ENCODE peak calls at places on chromosomes 11 and 22, in seven cellular contexts. Q is pancreas, S is transverse colon, E is heart left ventricle, A is A549, H is prostate gland, F is ovary. G is an unnamed sample.

GRCh38 chr11:20134991-20135736 is 25.1 kb downstream of the DBX1 start:
- DNase-seq in Q (no peak), S (no peak), E (no peak), A (no peak), H (no peak), F (no peak), G (no peak)

GRCh38 chr11:691710-692590 is 3.1 kb downstream of the DEAF1 start:
- DNase-seq in Q (no peak), S (no peak), E (no peak), A (no peak), H (no peak), F (no peak), G (no peak)

GRCh38 chr11:111814106-111814505 is 47.9 kb upstream of the PPP2R1B start:
- DNase-seq in Q (no peak), S (no peak), E (no peak), A (no peak), H (no peak), F (no peak), G (no peak)

GRCh38 chr11:109877043-109877442 is 216.1 kb upstream of the ZC3H12C start:
- DNase-seq in Q (no peak), S (no peak), E (no peak), A (no peak), H (no peak), F (no peak), G (no peak)

GRCh38 chr11:8019671-8020597 is 32.8 kb downstream of the EIF3F start:
- DNase-seq in Q (peak; percentile 42), S (no peak), E (peak; percentile 47), A (no peak), H (no peak), F (peak; percentile 36), G (no peak)

GRCh38 chr11:2794419-2794795 is 91.2 kb downstream of the CDKN1C start:
- DNase-seq in Q (no peak), S (no peak), E (peak; percentile 22), A (no peak), H (no peak), F (peak; percentile 7), G (no peak)

GRCh38 chr11:57191308-57191707 is 9.6 kb downstream of the LRRC55 start:
- DNase-seq in Q (no peak), S (no peak), E (no peak), A (no peak), H (no peak), F (no peak), G (no peak)

GRCh38 chr11:95296621-95297025 is 65.6 kb upstream of the SESN3 start:
- DNase-seq in Q (no peak), S (no peak), E (no peak), A (no peak), H (no peak), F (no peak), G (no peak)

GRCh38 chr22:40525250-40525884 is 111.2 kb downstream of the MRTFA start:
- DNase-seq in Q (peak; percentile 50), S (peak; percentile 51), E (no peak), A (peak; percentile 65), H (no peak), F (peak; percentile 26), G (peak; percentile 68)

GRCh38 chr11:990101-990500 is 46.4 kb downstream of the MUC6 start:
- DNase-seq in Q (no peak), S (no peak), E (no peak), A (no peak), H (no peak), F (no peak), G (no peak)

GRCh38 chr11:122795281-122795680 is 43.0 kb upstream of the CRTAM start:
- DNase-seq in Q (no peak), S (no peak), E (no peak), A (no peak), H (no peak), F (no peak), G (no peak)

GRCh38 chr11:73528420-73528819 is 69.5 kb downstream of the FAM168A start:
- DNase-seq in Q (no peak), S (no peak), E (no peak), A (no peak), H (no peak), F (no peak), G (no peak)

GRCh38 chr11:88367310-88367709 is 29.8 kb upstream of the CTSC start:
- DNase-seq in Q (no peak), S (no peak), E (no peak), A (no peak), H (no peak), F (no peak), G (no peak)

GRCh38 chr11:19995131-19995530 is 165.1 kb downstream of the DBX1 start:
- DNase-seq in Q (no peak), S (no peak), E (peak; percentile 60), A (peak; percentile 91), H (no peak), F (no peak), G (peak; percentile 77)

GRCh38 chr11:33829430-33830141 is 55.3 kb upstream of the FBXO3 start:
- DNase-seq in Q (no peak), S (peak; percentile 55), E (peak; percentile 35), A (peak; percentile 73), H (peak; percentile 50), F (peak; percentile 35), G (peak; percentile 59)

GRCh38 chr11:1887451-1888346 is 4.0 kb downstream of the PRR33 start:
- DNase-seq in Q (peak; percentile 41), S (no peak), E (peak; percentile 21), A (no peak), H (no peak), F (no peak), G (no peak)

GRCh38 chr11:117856892-117857291 is 19.6 kb downstream of the FXYD6 start:
- DNase-seq in Q (no peak), S (no peak), E (no peak), A (no peak), H (no peak), F (no peak), G (no peak)

GRCh38 chr22:30197389-30197788 is 49.2 kb downstream of the LIF start:
- DNase-seq in Q (no peak), S (no peak), E (no peak), A (no peak), H (no peak), F (no peak), G (no peak)

DNA sequence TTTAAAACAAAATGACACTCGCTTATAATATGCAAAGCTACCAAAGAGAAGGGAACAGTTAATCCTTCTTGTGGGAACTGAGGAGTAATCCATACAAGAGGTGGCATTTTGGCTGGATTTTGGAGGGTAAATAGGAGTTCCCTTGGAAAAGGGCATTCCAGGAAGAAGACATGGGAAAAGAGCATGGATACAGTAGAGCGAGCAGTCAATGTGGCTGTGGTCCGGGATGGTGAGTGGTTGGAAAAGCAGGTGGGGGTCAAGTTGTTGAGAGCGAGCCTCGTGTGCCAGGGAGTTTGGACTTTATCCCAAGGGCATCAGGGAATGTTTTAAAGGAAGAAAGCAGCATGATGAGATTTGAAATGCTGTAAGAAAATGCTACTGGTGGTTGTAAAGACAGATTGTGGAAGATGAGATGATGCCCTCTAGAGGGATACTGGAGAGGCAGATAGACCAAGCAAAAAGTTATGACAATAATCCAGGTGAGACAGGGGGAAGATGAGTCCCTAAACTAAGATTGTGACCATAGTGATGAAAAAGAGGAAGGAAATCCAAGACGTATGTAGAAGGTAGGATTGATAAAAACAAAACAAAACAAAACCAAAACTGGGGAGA is 3.8 kb upstream of the MMP7 start:
- DNase-seq in Q (no peak), S (no peak), E (no peak), A (no peak), H (no peak), F (no peak), G (no peak)
- TF ChIP-seq CTCF in Q (no peak), S (no peak), E (no peak), A (no peak), H (no peak), F (no peak), G (peak; percentile 57)

GRCh38 chr22:37940698-37941376 is 12.6 kb downstream of the C22orf23 start:
- DNase-seq in Q (no peak), S (no peak), E (no peak), A (no peak), H (no peak), F (no peak), G (no peak)
- H3K4me3 ChIP-seq in Q (no peak overlapping the region), S (no peak overlapping the region), E (no peak overlapping the region), A (no peak overlapping the region), H (no peak overlapping the region), F (no peak overlapping the region), G (no peak overlapping the region)

GRCh38 chr11:128550261-128550821 is 37.0 kb downstream of the ETS1 start:
- DNase-seq in Q (no peak), S (no peak), E (no peak), A (no peak), H (no peak), F (no peak), G (no peak)

GRCh38 chr11:128547946-128548654 is 39.3 kb downstream of the ETS1 start:
- DNase-seq in Q (no peak), S (no peak), E (no peak), A (no peak), H (no peak), F (no peak), G (no peak)

GRCh38 chr11:128549256-128549944 is 38.0 kb downstream of the ETS1 start:
- DNase-seq in Q (peak; percentile 30), S (peak; percentile 31), E (peak; percentile 85), A (no peak), H (no peak), F (peak; percentile 54), G (no peak)

GRCh38 chr11:128550967-128551522 is 36.3 kb downstream of the ETS1 start:
- DNase-seq in Q (no peak), S (no peak), E (no peak), A (no peak), H (no peak), F (no peak), G (no peak)

GRCh38 chr11:128548655-128549255 is 38.6 kb downstream of the ETS1 start:
- DNase-seq in Q (peak; percentile 41), S (peak; percentile 62), E (peak; percentile 81), A (no peak), H (no peak), F (peak; percentile 72), G (no peak)
- H3K4me1 ChIP-seq in Q (peaks cover 3% of the 10 kb centered on the region), S (peaks cover 23% of the 10 kb centered on the region), E (peaks cover 37% of the 10 kb centered on the region), A (no peaks in the 10 kb centered on the region), H (no peaks in the 10 kb centered on the region), F (peaks cover 11% of the 10 kb centered on the region), G (peaks cover 3% of the 10 kb centered on the region)

GRCh38 chr11:17067417-17067816 is 10.1 kb downstream of the RPS13 start:
- DNase-seq in Q (no peak), S (no peak), E (no peak), A (no peak), H (no peak), F (no peak), G (no peak)

GRCh38 chr11:17066691-17067090 is 10.8 kb downstream of the RPS13 start:
- DNase-seq in Q (no peak), S (no peak), E (no peak), A (no peak), H (no peak), F (no peak), G (no peak)

DNA sequence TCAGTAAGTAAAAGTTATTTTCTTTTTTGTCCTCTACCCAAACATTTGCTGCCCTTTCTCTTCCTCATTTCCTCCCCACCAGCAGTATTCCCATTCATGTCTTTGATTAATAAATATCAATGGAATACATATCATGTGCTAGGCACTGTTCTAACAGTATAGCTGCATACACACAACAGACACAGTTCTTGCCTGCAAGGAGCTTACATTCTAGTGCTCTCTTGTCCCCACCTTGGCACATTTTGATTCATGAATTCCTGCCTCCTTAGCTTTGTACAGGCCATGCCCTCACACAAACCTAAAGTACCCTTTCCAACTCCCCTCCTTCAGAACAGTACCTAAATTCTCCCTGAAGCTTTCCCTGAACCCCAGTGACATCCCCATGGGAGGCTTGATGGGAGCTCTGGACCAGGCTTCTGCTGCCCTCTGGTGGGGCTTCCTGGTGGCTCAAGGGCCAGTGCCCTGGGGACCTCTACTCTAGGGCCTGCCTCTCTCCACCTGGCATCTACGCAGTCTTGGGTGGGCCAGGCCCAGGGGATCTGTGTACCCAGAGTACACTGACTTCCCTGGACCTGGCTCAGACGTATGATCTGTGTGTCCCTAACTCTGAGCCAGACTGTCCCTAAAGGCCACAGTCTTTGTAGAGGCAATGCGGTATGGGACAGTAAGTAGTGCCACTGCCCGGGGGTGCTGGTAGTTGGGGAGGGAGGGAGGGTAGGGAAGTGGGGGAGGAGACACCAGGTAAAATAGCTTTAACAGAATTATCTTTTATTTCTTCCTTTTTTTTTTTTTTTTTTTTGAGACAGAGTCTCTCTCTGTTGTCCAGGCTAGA is 14.1 kb downstream of the RPS13 start:
- DNase-seq in Q (peak; percentile 76), S (peak; percentile 74), E (peak; percentile 68), A (peak; percentile 57), H (peak; percentile 50), F (peak; percentile 35), G (peak; percentile 79)
- TF ChIP-seq CTCF in Q (peak; percentile 74), S (peak; percentile 78), E (peak; percentile 73), A (peak; percentile 89), H (peak; percentile 80), F (peak; percentile 39), G (peak; percentile 93)

G was measured in Caco-2.